ENCODE peak calls at places on chromosomes 4 and X, in five cellular contexts. C, D, E, B and Y are unnamed samples.

GRCh38 chrX:31500920-31501319 is 429.1 kb upstream of the FTHL17 start:
- DNase-seq in C (no peak), D (no peak), E (no peak), B (no peak), Y (no peak)

GRCh38 chr4:101355767-101356702 is 8.7 kb upstream of the PPP3CA start:
- DNase-seq in C (no peak), D (no peak), E (no peak), B (no peak), Y (peak; percentile 79)

GRCh38 chr4:127601029-127601428 is 31.7 kb upstream of the INTU start:
- DNase-seq in C (no peak), D (no peak), E (no peak), B (no peak), Y (peak; percentile 16)

GRCh38 chrX:118565853-118566252 is 70.2 kb downstream of the DOCK11 start:
- DNase-seq in C (no peak), D (no peak), E (no peak), B (no peak), Y (no peak)

GRCh38 chrX:21225643-21226042 is 148.6 kb upstream of the CNKSR2 start:
- DNase-seq in C (no peak), D (no peak), E (no peak), B (no peak), Y (no peak)

GRCh38 chr4:188417181-188417580 is 277.9 kb downstream of the TRIML1 start:
- DNase-seq in C (no peak), D (no peak), E (peak; percentile 44), B (no peak), Y (no peak)

GRCh38 chr4:48047896-48048295 is 31.3 kb downstream of the NIPAL1 start:
- DNase-seq in C (no peak), D (no peak), E (no peak), B (no peak), Y (no peak)

GRCh38 chr4:7779194-7779768 is 160.4 kb downstream of the AFAP1 start:
- DNase-seq in C (no peak), D (no peak), E (no peak), B (no peak), Y (no peak)

GRCh38 chr4:70657326-70657725 is 9.0 kb downstream of the JCHAIN start:
- DNase-seq in C (no peak), D (no peak), E (no peak), B (no peak), Y (no peak)

GRCh38 chrX:129523076-129524055 is at the start of gene SMARCA1:
- DNase-seq in C (peak; percentile 27), D (peak; percentile 68), E (peak; percentile 33), B (peak; percentile 58), Y (peak; percentile 7)

GRCh38 chrX:22037911-22038537 is 5.9 kb downstream of the PHEX start:
- DNase-seq in C (no peak), D (no peak), E (no peak), B (no peak), Y (no peak)